ENCODE peak calls at places on chromosomes 1 and 21, in nine cellular contexts. One of them, this sample, is unnamed.
A peak's percentile ranks its signal among the peaks of the same experiment; 100 is the strongest.

GRCh38 chr1:113401728-113402127 is 11.4 kb downstream of the MAGI3 start:
- DNase-seq in fibroblast of lung: no peak
- DNase-seq in IMR-90: no peak
- DNase-seq in PC-9: no peak
- DNase-seq in hepatocyte: no peak
- DNase-seq in RWPE1: no peak
- DNase-seq in body of pancreas: no peak
- DNase-seq in lung: no peak
- DNase-seq in effector memory CD4-positive, alpha-beta T cell: no peak
- DNase-seq in this sample: no peak

GRCh38 chr1:224615861-224616760 is at the start of gene CNIH3:
- DNase-seq in fibroblast of lung: peak; percentile 90
- DNase-seq in IMR-90: peak; percentile 55
- DNase-seq in PC-9: peak; percentile 75
- DNase-seq in hepatocyte: peak; percentile 60
- DNase-seq in RWPE1: peak; percentile 37
- DNase-seq in body of pancreas: peak; percentile 85
- DNase-seq in lung: no peak
- DNase-seq in effector memory CD4-positive, alpha-beta T cell: no peak
- DNase-seq in this sample: no peak

GRCh38 chr1:113452921-113453770 is 62.8 kb downstream of the MAGI3 start:
- DNase-seq in fibroblast of lung: peak; percentile 41
- DNase-seq in IMR-90: peak; percentile 66
- DNase-seq in PC-9: peak; percentile 50
- DNase-seq in hepatocyte: peak; percentile 44
- DNase-seq in RWPE1: peak; percentile 38
- DNase-seq in body of pancreas: peak; percentile 45
- DNase-seq in lung: no peak
- DNase-seq in effector memory CD4-positive, alpha-beta T cell: no peak
- DNase-seq in this sample: no peak

GRCh38 chr1:119651133-119651532 is 3.1 kb upstream of the ZNF697 start:
- DNase-seq in fibroblast of lung: no peak
- DNase-seq in IMR-90: no peak
- DNase-seq in PC-9: no peak
- DNase-seq in hepatocyte: no peak
- DNase-seq in RWPE1: no peak
- DNase-seq in body of pancreas: no peak
- DNase-seq in lung: no peak
- DNase-seq in effector memory CD4-positive, alpha-beta T cell: no peak
- DNase-seq in this sample: no peak

GRCh38 chr1:69139007-69139406 is 428.7 kb upstream of the LRRC7 start:
- DNase-seq in fibroblast of lung: no peak
- DNase-seq in IMR-90: no peak
- DNase-seq in PC-9: no peak
- DNase-seq in hepatocyte: no peak
- DNase-seq in RWPE1: no peak
- DNase-seq in body of pancreas: no peak
- DNase-seq in lung: no peak
- DNase-seq in effector memory CD4-positive, alpha-beta T cell: no peak
- DNase-seq in this sample: no peak

GRCh38 chr1:156727492-156727891 is 777 bp upstream of the METTL25B start:
- DNase-seq in fibroblast of lung: no peak
- DNase-seq in IMR-90: no peak
- DNase-seq in PC-9: no peak
- DNase-seq in hepatocyte: no peak
- DNase-seq in RWPE1: no peak
- DNase-seq in body of pancreas: no peak
- DNase-seq in lung: no peak
- DNase-seq in effector memory CD4-positive, alpha-beta T cell: no peak
- DNase-seq in this sample: no peak

GRCh38 chr1:223437151-223437550 is 43.9 kb downstream of the CCDC185 start:
- DNase-seq in fibroblast of lung: no peak
- DNase-seq in IMR-90: no peak
- DNase-seq in PC-9: no peak
- DNase-seq in hepatocyte: no peak
- DNase-seq in RWPE1: no peak
- DNase-seq in body of pancreas: no peak
- DNase-seq in lung: no peak
- DNase-seq in effector memory CD4-positive, alpha-beta T cell: no peak
- DNase-seq in this sample: no peak

GRCh38 chr21:31543191-31543590 is 116.3 kb upstream of the SOD1 start:
- DNase-seq in fibroblast of lung: peak; percentile 94
- DNase-seq in IMR-90: peak; percentile 86
- DNase-seq in PC-9: no peak
- DNase-seq in hepatocyte: no peak
- DNase-seq in RWPE1: no peak
- DNase-seq in body of pancreas: no peak
- DNase-seq in lung: no peak
- DNase-seq in effector memory CD4-positive, alpha-beta T cell: no peak
- DNase-seq in this sample: no peak

GRCh38 chr1:46131727-46132528 is 501 bp downstream of the PIK3R3 start:
- DNase-seq in fibroblast of lung: peak; percentile 42
- DNase-seq in IMR-90: peak; percentile 45
- DNase-seq in PC-9: no peak
- DNase-seq in hepatocyte: peak; percentile 42
- DNase-seq in RWPE1: peak; percentile 25
- DNase-seq in body of pancreas: peak; percentile 27
- DNase-seq in lung: peak; percentile 32
- DNase-seq in effector memory CD4-positive, alpha-beta T cell: no peak
- DNase-seq in this sample: peak; percentile 26

GRCh38 chr1:205665216-205665757 is 15.0 kb downstream of the SLC45A3 start:
- DNase-seq in fibroblast of lung: no peak
- DNase-seq in IMR-90: no peak
- DNase-seq in PC-9: peak; percentile 61
- DNase-seq in hepatocyte: no peak
- DNase-seq in RWPE1: no peak
- DNase-seq in body of pancreas: no peak
- DNase-seq in lung: no peak
- DNase-seq in effector memory CD4-positive, alpha-beta T cell: no peak
- DNase-seq in this sample: no peak

GRCh38 chr1:234998174-234998741 is 130.4 kb downstream of the TOMM20 start:
- DNase-seq in fibroblast of lung: peak; percentile 65
- DNase-seq in IMR-90: no peak
- DNase-seq in PC-9: peak; percentile 99
- DNase-seq in hepatocyte: peak; percentile 86
- DNase-seq in RWPE1: peak; percentile 97
- DNase-seq in body of pancreas: no peak
- DNase-seq in lung: no peak
- DNase-seq in effector memory CD4-positive, alpha-beta T cell: no peak
- DNase-seq in this sample: no peak

GRCh38 chr1:234489692-234490065 is 10.7 kb upstream of the TARBP1 start:
- DNase-seq in fibroblast of lung: no peak
- DNase-seq in IMR-90: no peak
- DNase-seq in PC-9: no peak
- DNase-seq in hepatocyte: no peak
- DNase-seq in RWPE1: no peak
- DNase-seq in body of pancreas: no peak
- DNase-seq in lung: no peak
- DNase-seq in effector memory CD4-positive, alpha-beta T cell: no peak
- DNase-seq in this sample: no peak

GRCh38 chr1:119613769-119614358 is 34.2 kb downstream of the ZNF697 start:
- DNase-seq in fibroblast of lung: peak; percentile 69
- DNase-seq in IMR-90: peak; percentile 83
- DNase-seq in PC-9: peak; percentile 77
- DNase-seq in hepatocyte: peak; percentile 93
- DNase-seq in RWPE1: peak; percentile 61
- DNase-seq in body of pancreas: peak; percentile 90
- DNase-seq in lung: peak; percentile 88
- DNase-seq in effector memory CD4-positive, alpha-beta T cell: no peak
- DNase-seq in this sample: peak; percentile 60

GRCh38 chr1:229563241-229563640 is 4.7 kb upstream of the ABCB10 start:
- DNase-seq in fibroblast of lung: no peak
- DNase-seq in IMR-90: no peak
- DNase-seq in PC-9: no peak
- DNase-seq in hepatocyte: no peak
- DNase-seq in RWPE1: no peak
- DNase-seq in body of pancreas: no peak
- DNase-seq in lung: no peak
- DNase-seq in effector memory CD4-positive, alpha-beta T cell: no peak
- DNase-seq in this sample: no peak

GRCh38 chr1:106232128-106232527 is 824.3 kb upstream of the PRMT6 start:
- DNase-seq in fibroblast of lung: peak; percentile 4
- DNase-seq in IMR-90: no peak
- DNase-seq in PC-9: no peak
- DNase-seq in hepatocyte: no peak
- DNase-seq in RWPE1: no peak
- DNase-seq in body of pancreas: no peak
- DNase-seq in lung: no peak
- DNase-seq in effector memory CD4-positive, alpha-beta T cell: no peak
- DNase-seq in this sample: no peak

GRCh38 chr1:229209386-229209785 is 61.5 kb upstream of the RAB4A start:
- DNase-seq in fibroblast of lung: peak; percentile 79
- DNase-seq in IMR-90: peak; percentile 69
- DNase-seq in PC-9: no peak
- DNase-seq in hepatocyte: peak; percentile 52
- DNase-seq in RWPE1: no peak
- DNase-seq in body of pancreas: no peak
- DNase-seq in lung: no peak
- DNase-seq in effector memory CD4-positive, alpha-beta T cell: no peak
- DNase-seq in this sample: no peak

GRCh38 chr1:93686497-93687250 is 5.0 kb upstream of the BCAR3 start:
- DNase-seq in fibroblast of lung: no peak
- DNase-seq in IMR-90: no peak
- DNase-seq in PC-9: peak; percentile 86
- DNase-seq in hepatocyte: no peak
- DNase-seq in RWPE1: no peak
- DNase-seq in body of pancreas: no peak
- DNase-seq in lung: no peak
- DNase-seq in effector memory CD4-positive, alpha-beta T cell: no peak
- DNase-seq in this sample: no peak

GRCh38 chr1:101444873-101445618 is 208.2 kb downstream of the S1PR1 start:
- DNase-seq in fibroblast of lung: no peak
- DNase-seq in IMR-90: no peak
- DNase-seq in PC-9: no peak
- DNase-seq in hepatocyte: peak; percentile 5
- DNase-seq in RWPE1: no peak
- DNase-seq in body of pancreas: peak; percentile 23
- DNase-seq in lung: no peak
- DNase-seq in effector memory CD4-positive, alpha-beta T cell: no peak
- DNase-seq in this sample: no peak

GRCh38 chr1:164061528-164061927 is 497.5 kb upstream of the PBX1 start:
- DNase-seq in fibroblast of lung: no peak
- DNase-seq in IMR-90: no peak
- DNase-seq in PC-9: no peak
- DNase-seq in hepatocyte: no peak
- DNase-seq in RWPE1: no peak
- DNase-seq in body of pancreas: no peak
- DNase-seq in lung: no peak
- DNase-seq in effector memory CD4-positive, alpha-beta T cell: no peak
- DNase-seq in this sample: peak; percentile 3

DNA sequence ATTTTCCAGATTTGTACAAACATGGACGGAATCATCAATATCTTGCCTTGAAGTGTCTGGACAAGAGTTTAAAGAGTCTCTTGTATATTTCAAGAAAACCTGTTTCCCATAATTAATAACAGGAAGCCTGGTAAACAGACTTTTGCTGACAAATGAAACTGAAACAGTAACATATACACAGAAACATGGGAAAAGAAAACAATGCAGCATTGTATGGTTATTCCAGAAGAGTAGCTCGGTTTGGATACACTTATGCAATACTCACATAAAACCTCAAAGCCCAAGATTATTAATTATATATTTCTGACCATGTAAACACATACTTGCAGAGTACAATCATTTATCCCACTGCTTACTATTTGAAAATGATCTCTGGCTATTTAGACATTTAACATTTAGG is 265.5 kb downstream of the PTPRC start:
- DNase-seq in fibroblast of lung: peak; percentile 59
- DNase-seq in IMR-90: peak; percentile 64
- DNase-seq in PC-9: no peak
- DNase-seq in hepatocyte: no peak
- DNase-seq in RWPE1: peak; percentile 36
- DNase-seq in body of pancreas: no peak
- DNase-seq in lung: no peak
- DNase-seq in effector memory CD4-positive, alpha-beta T cell: no peak
- DNase-seq in this sample: no peak
- H3K27ac ChIP-seq in fibroblast of lung: no peak overlapping the region
- H3K27ac ChIP-seq in IMR-90: no peak overlapping the region
- H3K27ac ChIP-seq in PC-9: no peak overlapping the region
- H3K27ac ChIP-seq in hepatocyte: peak overlapping the region; percentile 51
- H3K27ac ChIP-seq in RWPE1: no peak overlapping the region
- H3K27ac ChIP-seq in body of pancreas: no peak overlapping the region
- H3K27ac ChIP-seq in lung: no peak overlapping the region
- H3K27ac ChIP-seq in effector memory CD4-positive, alpha-beta T cell: no peak overlapping the region
- H3K27ac ChIP-seq in this sample: no peak overlapping the region

DNA sequence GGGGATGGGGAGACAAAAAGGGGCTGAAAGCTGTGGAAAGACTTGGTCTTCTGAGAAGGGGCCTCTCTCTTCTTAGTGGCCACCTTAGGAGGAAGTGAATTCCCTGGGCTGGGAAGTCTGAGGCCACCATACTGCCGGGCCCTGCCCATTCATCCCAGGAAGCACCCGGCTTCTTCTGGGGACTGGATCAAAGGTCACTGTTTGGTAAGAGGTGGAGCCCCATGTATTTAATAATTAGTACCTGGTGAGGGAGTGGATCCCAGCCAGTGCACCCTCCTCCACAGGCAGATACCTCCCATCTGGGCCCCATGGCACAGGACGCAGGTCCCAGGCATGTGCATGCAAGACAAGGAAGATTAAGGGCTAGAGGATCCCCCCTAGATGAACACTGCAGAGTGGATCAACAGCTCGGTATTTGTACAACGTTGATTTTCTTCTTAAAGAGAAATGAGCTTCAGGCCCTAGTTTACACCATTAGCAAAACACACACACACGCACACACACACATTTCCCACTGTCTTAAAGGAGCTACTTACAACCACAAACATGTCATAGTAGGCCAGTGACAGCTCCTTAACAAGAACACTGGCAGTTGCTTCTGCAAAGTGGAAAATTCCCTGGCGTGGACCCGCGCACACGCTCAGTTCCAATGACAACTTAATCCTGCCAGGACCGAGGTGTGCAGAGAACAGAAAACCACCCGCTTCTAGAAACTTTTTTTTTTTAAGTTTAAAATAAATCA is 90.6 kb downstream of the MRPL37 start:
- DNase-seq in fibroblast of lung: peak; percentile 52
- DNase-seq in IMR-90: peak; percentile 59
- DNase-seq in PC-9: no peak
- DNase-seq in hepatocyte: peak; percentile 51
- DNase-seq in RWPE1: no peak
- DNase-seq in body of pancreas: peak; percentile 45
- DNase-seq in lung: no peak
- DNase-seq in effector memory CD4-positive, alpha-beta T cell: no peak
- DNase-seq in this sample: no peak
- H3K27ac ChIP-seq in fibroblast of lung: no peak overlapping the region
- H3K27ac ChIP-seq in IMR-90: no peak overlapping the region
- H3K27ac ChIP-seq in PC-9: no peak overlapping the region
- H3K27ac ChIP-seq in hepatocyte: peak overlapping the region; percentile 87
- H3K27ac ChIP-seq in RWPE1: peak overlapping the region; percentile 28
- H3K27ac ChIP-seq in body of pancreas: no peak overlapping the region
- H3K27ac ChIP-seq in lung: no peak overlapping the region
- H3K27ac ChIP-seq in effector memory CD4-positive, alpha-beta T cell: no peak overlapping the region
- H3K27ac ChIP-seq in this sample: peak overlapping the region; percentile 1

GRCh38 chr1:208202333-208202987 is 41.7 kb downstream of the PLXNA2 start:
- DNase-seq in fibroblast of lung: no peak
- DNase-seq in IMR-90: no peak
- DNase-seq in PC-9: no peak
- DNase-seq in hepatocyte: no peak
- DNase-seq in RWPE1: no peak
- DNase-seq in body of pancreas: no peak
- DNase-seq in lung: no peak
- DNase-seq in effector memory CD4-positive, alpha-beta T cell: no peak
- DNase-seq in this sample: no peak
- H3K27ac ChIP-seq in fibroblast of lung: no peak overlapping the region
- H3K27ac ChIP-seq in IMR-90: no peak overlapping the region
- H3K27ac ChIP-seq in PC-9: peak overlapping the region; percentile 74
- H3K27ac ChIP-seq in hepatocyte: peak overlapping the region; percentile 77
- H3K27ac ChIP-seq in RWPE1: peak overlapping the region; percentile 81
- H3K27ac ChIP-seq in body of pancreas: peak overlapping the region; percentile 64
- H3K27ac ChIP-seq in lung: peak overlapping the region; percentile 50
- H3K27ac ChIP-seq in effector memory CD4-positive, alpha-beta T cell: no peak overlapping the region
- H3K27ac ChIP-seq in this sample: no peak overlapping the region

GRCh38 chr1:207951652-207952051 is 40.7 kb upstream of the CD34 start:
- DNase-seq in fibroblast of lung: no peak
- DNase-seq in IMR-90: no peak
- DNase-seq in PC-9: no peak
- DNase-seq in hepatocyte: no peak
- DNase-seq in RWPE1: no peak
- DNase-seq in body of pancreas: no peak
- DNase-seq in lung: no peak
- DNase-seq in effector memory CD4-positive, alpha-beta T cell: no peak
- DNase-seq in this sample: no peak
- H3K27ac ChIP-seq in fibroblast of lung: no peak overlapping the region
- H3K27ac ChIP-seq in IMR-90: no peak overlapping the region
- H3K27ac ChIP-seq in PC-9: no peak overlapping the region
- H3K27ac ChIP-seq in hepatocyte: no peak overlapping the region
- H3K27ac ChIP-seq in RWPE1: no peak overlapping the region
- H3K27ac ChIP-seq in body of pancreas: no peak overlapping the region
- H3K27ac ChIP-seq in lung: no peak overlapping the region
- H3K27ac ChIP-seq in effector memory CD4-positive, alpha-beta T cell: no peak overlapping the region
- H3K27ac ChIP-seq in this sample: no peak overlapping the region